ENCODE peak calls at places on chromosomes 3 and 15, in nine cellular contexts. I is Right ventricle myocardium superior, S is GM13976, C is NCI-H510A, B is T1000, F is HCEC 1CT, L is heart left ventricle, J is occipital lobe, U is nucleus accumbens. A is an unnamed sample.

GRCh38 chr3:50554553-50554952 is 13.0 kb downstream of the C3orf18 start:
- DNase-seq in F (no peak), C (no peak), I (no peak), S (no peak), J (no peak), L (no peak), B (no peak), U (no peak), A (no peak)

GRCh38 chr3:65245133-65246076 is 557.6 kb upstream of the ADAMTS9 start:
- DNase-seq in S (no peak), L (no peak), F (peak; percentile 14), C (no peak), U (no peak), B (no peak), J (no peak), I (no peak), A (no peak)

GRCh38 chr3:70849911-70850699 is 537.7 kb upstream of the MDFIC2 start:
- DNase-seq in I (no peak), S (no peak), J (no peak), B (peak; percentile 48), L (no peak), U (no peak), F (peak; percentile 92), C (no peak), A (no peak)

GRCh38 chr3:20317616-20318015 is 131.6 kb upstream of the SGO1 start:
- DNase-seq in J (no peak), S (no peak), F (no peak), U (no peak), L (no peak), I (no peak), B (no peak), C (no peak), A (no peak)

GRCh38 chr3:5476403-5476802 is 288.9 kb downstream of the EDEM1 start:
- DNase-seq in L (no peak), F (no peak), I (no peak), S (no peak), B (no peak), C (no peak), U (no peak), J (no peak), A (no peak)

GRCh38 chr3:130903412-130903908 is 9.6 kb downstream of the ATP2C1 start:
- DNase-seq in I (no peak), B (no peak), C (no peak), L (no peak), J (no peak), U (no peak), F (no peak), S (no peak), A (no peak)

GRCh38 chr3:119937229-119937628 is 155.3 kb downstream of the NR1I2 start:
- DNase-seq in F (no peak), J (no peak), U (no peak), B (no peak), I (no peak), S (peak; percentile 47), C (no peak), L (no peak), A (no peak)

GRCh38 chr15:71127083-71127482 is 11.8 kb downstream of the THSD4 start:
- DNase-seq in J (no peak), B (no peak), F (no peak), U (no peak), I (no peak), C (no peak), L (no peak), S (no peak), A (no peak)

GRCh38 chr15:42371125-42371524 is 11.8 kb downstream of the CAPN3 start:
- DNase-seq in S (no peak), L (no peak), I (no peak), C (no peak), U (no peak), F (peak; percentile 44), J (no peak), B (no peak), A (no peak)

GRCh38 chr3:126544596-126545281 is 14.0 kb downstream of the C3orf22 start:
- DNase-seq in C (no peak), J (no peak), F (no peak), L (peak; percentile 40), S (no peak), U (no peak), I (peak; percentile 33), B (no peak), A (no peak)

GRCh38 chr15:76332796-76333195 is 3.8 kb upstream of the ISL2 start:
- DNase-seq in S (no peak), I (no peak), J (no peak), F (no peak), C (no peak), U (no peak), B (no peak), L (no peak), A (no peak)